ENCODE peak calls at places on chromosomes 16 and 17, in five cellular contexts. One of them, this sample, is unnamed.

GRCh38 chr17:57448288-57449283 is 192.3 kb downstream of the MSI2 start:
- DNase-seq in NCI-H510A treated with DMSO at 0.1 percent for 48 hours: no peak
- DNase-seq in LoVo: no peak
- DNase-seq in HEK293T: no peak
- DNase-seq in caudate nucleus: no peak
- DNase-seq in this sample: no peak

GRCh38 chr16:88844412-88845118 is 12.2 kb downstream of the GALNS start:
- DNase-seq in caudate nucleus: no peak
- DNase-seq in LoVo: no peak
- DNase-seq in NCI-H510A treated with DMSO at 0.1 percent for 48 hours: no peak
- DNase-seq in HEK293T: no peak
- DNase-seq in this sample: no peak

GRCh38 chr17:73297934-73298861 is 13.6 kb downstream of the CDC42EP4 start:
- DNase-seq in LoVo: no peak
- DNase-seq in NCI-H510A treated with DMSO at 0.1 percent for 48 hours: no peak
- DNase-seq in HEK293T: no peak
- DNase-seq in caudate nucleus: no peak
- DNase-seq in this sample: peak; percentile 71

GRCh38 chr16:28130099-28131088 is 66.9 kb upstream of the GSG1L start:
- DNase-seq in caudate nucleus: no peak
- DNase-seq in LoVo: no peak
- DNase-seq in NCI-H510A treated with DMSO at 0.1 percent for 48 hours: no peak
- DNase-seq in HEK293T: no peak
- DNase-seq in this sample: no peak

GRCh38 chr17:64698725-64699124 is 36.6 kb upstream of the SMURF2 start:
- DNase-seq in LoVo: no peak
- DNase-seq in caudate nucleus: no peak
- DNase-seq in HEK293T: no peak
- DNase-seq in NCI-H510A treated with DMSO at 0.1 percent for 48 hours: no peak
- DNase-seq in this sample: no peak

GRCh38 chr17:62080647-62081046 is 15.6 kb upstream of the MED13 start:
- DNase-seq in NCI-H510A treated with DMSO at 0.1 percent for 48 hours: no peak
- DNase-seq in LoVo: no peak
- DNase-seq in HEK293T: no peak
- DNase-seq in caudate nucleus: no peak
- DNase-seq in this sample: no peak

GRCh38 chr17:65042911-65043310 is 13.6 kb downstream of the GNA13 start:
- DNase-seq in caudate nucleus: no peak
- DNase-seq in NCI-H510A treated with DMSO at 0.1 percent for 48 hours: no peak
- DNase-seq in HEK293T: no peak
- DNase-seq in LoVo: no peak
- DNase-seq in this sample: no peak

GRCh38 chr17:27764589-27764988 is 35.7 kb downstream of the NOS2 start:
- DNase-seq in NCI-H510A treated with DMSO at 0.1 percent for 48 hours: no peak
- DNase-seq in caudate nucleus: no peak
- DNase-seq in HEK293T: no peak
- DNase-seq in LoVo: no peak
- DNase-seq in this sample: no peak

GRCh38 chr17:45029096-45029495 is 22.3 kb downstream of the DCAKD start:
- DNase-seq in NCI-H510A treated with DMSO at 0.1 percent for 48 hours: no peak
- DNase-seq in LoVo: no peak
- DNase-seq in caudate nucleus: no peak
- DNase-seq in HEK293T: no peak
- DNase-seq in this sample: no peak

GRCh38 chr16:63426275-63426870 is 1390.1 kb upstream of the CDH8 start:
- DNase-seq in caudate nucleus: no peak
- DNase-seq in LoVo: no peak
- DNase-seq in HEK293T: no peak
- DNase-seq in NCI-H510A treated with DMSO at 0.1 percent for 48 hours: no peak
- DNase-seq in this sample: no peak

GRCh38 chr17:32596666-32597065 is 109.9 kb downstream of the CDK5R1 start:
- DNase-seq in caudate nucleus: no peak
- DNase-seq in NCI-H510A treated with DMSO at 0.1 percent for 48 hours: peak; percentile 15
- DNase-seq in HEK293T: no peak
- DNase-seq in LoVo: no peak
- DNase-seq in this sample: peak; percentile 84

GRCh38 chr17:52027081-52027480 is 131.4 kb downstream of the CA10 start:
- DNase-seq in HEK293T: no peak
- DNase-seq in LoVo: peak; percentile 4
- DNase-seq in NCI-H510A treated with DMSO at 0.1 percent for 48 hours: no peak
- DNase-seq in caudate nucleus: no peak
- DNase-seq in this sample: no peak

GRCh38 chr16:10971560-10971961 is 27.2 kb downstream of the CLEC16A start:
- DNase-seq in caudate nucleus: peak; percentile 10
- DNase-seq in LoVo: peak; percentile 63
- DNase-seq in HEK293T: peak; percentile 71
- DNase-seq in NCI-H510A treated with DMSO at 0.1 percent for 48 hours: peak; percentile 63
- DNase-seq in this sample: no peak

GRCh38 chr16:78473031-78473699 is 373.7 kb downstream of the WWOX start:
- DNase-seq in LoVo: no peak
- DNase-seq in HEK293T: no peak
- DNase-seq in NCI-H510A treated with DMSO at 0.1 percent for 48 hours: peak; percentile 16
- DNase-seq in caudate nucleus: no peak
- DNase-seq in this sample: no peak

GRCh38 chr17:79563237-79564013 is 47.4 kb downstream of the RBFOX3 start:
- DNase-seq in LoVo: no peak
- DNase-seq in NCI-H510A treated with DMSO at 0.1 percent for 48 hours: no peak
- DNase-seq in caudate nucleus: no peak
- DNase-seq in HEK293T: no peak
- DNase-seq in this sample: no peak

GRCh38 chr16:67186550-67186950 is 2.8 kb upstream of the MATCAP1 start:
- DNase-seq in LoVo: no peak
- DNase-seq in HEK293T: no peak
- DNase-seq in NCI-H510A treated with DMSO at 0.1 percent for 48 hours: no peak
- DNase-seq in caudate nucleus: no peak
- DNase-seq in this sample: no peak

GRCh38 chr17:29584452-29585079 is 4.9 kb downstream of the GIT1 start:
- DNase-seq in caudate nucleus: peak; percentile 79
- DNase-seq in NCI-H510A treated with DMSO at 0.1 percent for 48 hours: no peak
- DNase-seq in LoVo: no peak
- DNase-seq in HEK293T: no peak
- DNase-seq in this sample: no peak

GRCh38 chr17:7882629-7883028 is 6.0 kb upstream of the CHD3 start:
- DNase-seq in NCI-H510A treated with DMSO at 0.1 percent for 48 hours: peak; percentile 63
- DNase-seq in caudate nucleus: no peak
- DNase-seq in LoVo: no peak
- DNase-seq in HEK293T: no peak
- DNase-seq in this sample: no peak

GRCh38 chr17:40952675-40953074 is 14.1 kb downstream of the KRT39 start:
- DNase-seq in NCI-H510A treated with DMSO at 0.1 percent for 48 hours: no peak
- DNase-seq in LoVo: no peak
- DNase-seq in caudate nucleus: no peak
- DNase-seq in HEK293T: no peak
- DNase-seq in this sample: no peak

GRCh38 chr16:79994413-79994812 is 393.9 kb upstream of the MAF start:
- DNase-seq in NCI-H510A treated with DMSO at 0.1 percent for 48 hours: no peak
- DNase-seq in HEK293T: no peak
- DNase-seq in LoVo: no peak
- DNase-seq in caudate nucleus: peak; percentile 37
- DNase-seq in this sample: no peak

GRCh38 chr16:64654137-64654652 is 467.7 kb downstream of the CDH11 start:
- DNase-seq in HEK293T: no peak
- DNase-seq in LoVo: no peak
- DNase-seq in caudate nucleus: no peak
- DNase-seq in NCI-H510A treated with DMSO at 0.1 percent for 48 hours: no peak
- DNase-seq in this sample: no peak

GRCh38 chr16:85554114-85554790 is 58.9 kb upstream of the GSE1 start:
- DNase-seq in caudate nucleus: peak; percentile 23
- DNase-seq in NCI-H510A treated with DMSO at 0.1 percent for 48 hours: peak; percentile 33
- DNase-seq in HEK293T: peak; percentile 57
- DNase-seq in LoVo: peak; percentile 64
- DNase-seq in this sample: no peak

GRCh38 chr16:89413811-89414585 is 76.4 kb downstream of the ANKRD11 start:
- DNase-seq in HEK293T: no peak
- DNase-seq in LoVo: no peak
- DNase-seq in caudate nucleus: no peak
- DNase-seq in NCI-H510A treated with DMSO at 0.1 percent for 48 hours: no peak
- DNase-seq in this sample: no peak

GRCh38 chr17:44384823-44385286 is 4.6 kb downstream of the ITGA2B start:
- DNase-seq in NCI-H510A treated with DMSO at 0.1 percent for 48 hours: no peak
- DNase-seq in HEK293T: no peak
- DNase-seq in LoVo: no peak
- DNase-seq in caudate nucleus: no peak
- DNase-seq in this sample: no peak

GRCh38 chr16:57568173-57568678 is 25.8 kb downstream of the ADGRG5 start:
- DNase-seq in NCI-H510A treated with DMSO at 0.1 percent for 48 hours: no peak
- DNase-seq in caudate nucleus: no peak
- DNase-seq in HEK293T: no peak
- DNase-seq in LoVo: no peak
- DNase-seq in this sample: no peak

GRCh38 chr17:77829871-77830799 is 128.4 kb upstream of the TNRC6C start:
- DNase-seq in NCI-H510A treated with DMSO at 0.1 percent for 48 hours: no peak
- DNase-seq in HEK293T: no peak
- DNase-seq in caudate nucleus: no peak
- DNase-seq in LoVo: no peak
- DNase-seq in this sample: peak; percentile 54

GRCh38 chr16:4320571-4321137 is 4.8 kb downstream of the GLIS2 start:
- DNase-seq in HEK293T: no peak
- DNase-seq in NCI-H510A treated with DMSO at 0.1 percent for 48 hours: no peak
- DNase-seq in LoVo: no peak
- DNase-seq in caudate nucleus: no peak
- DNase-seq in this sample: no peak

GRCh38 chr17:63476494-63476856 is 386 bp upstream of the ACE start:
- DNase-seq in LoVo: no peak
- DNase-seq in NCI-H510A treated with DMSO at 0.1 percent for 48 hours: peak; percentile 80
- DNase-seq in caudate nucleus: no peak
- DNase-seq in HEK293T: peak; percentile 53
- DNase-seq in this sample: peak; percentile 90